ENCODE peak calls at places on chromosomes 16 and 17, in four cellular contexts. D, Z, R and G are unnamed samples.
A peak's percentile ranks its signal among the peaks of the same experiment; 100 is the strongest.

GRCh38 chr17:43801844-43802243 is 21.6 kb downstream of the CFAP97D1 start:
- DNase-seq in Z (no peak), D (no peak), R (no peak), G (no peak)

GRCh38 chr16:70276392-70276791 is 12.9 kb downstream of the AARS1 start:
- DNase-seq in D (no peak), Z (no peak), R (no peak), G (no peak)

GRCh38 chr17:50051082-50051576 is 4.8 kb upstream of the ITGA3 start:
- DNase-seq in R (no peak), Z (no peak), D (peak; percentile 100), G (peak; percentile 56)

GRCh38 chr17:17525956-17526355 is 29.8 kb upstream of the RASD1 start:
- DNase-seq in D (no peak), Z (no peak), R (no peak), G (no peak)

GRCh38 chr17:10226930-10227695 is 28.7 kb upstream of the GAS7 start:
- DNase-seq in D (peak; percentile 32), Z (no peak), R (no peak), G (peak; percentile 87)

GRCh38 chr17:50361561-50362480 is 11.2 kb downstream of the MRPL27 start:
- DNase-seq in D (peak; percentile 58), R (peak; percentile 12), Z (peak; percentile 91), G (no peak)

GRCh38 chr17:18129041-18129502 is 20.5 kb downstream of the MYO15A start:
- DNase-seq in Z (no peak), D (peak; percentile 46), R (no peak), G (no peak)

GRCh38 chr16:768428-768827 is 7.9 kb downstream of the MSLN start:
- DNase-seq in Z (no peak), D (no peak), R (no peak), G (no peak)

GRCh38 chr17:261640-262039 is 80.2 kb upstream of the DOC2B start:
- DNase-seq in Z (no peak), R (no peak), D (no peak), G (peak; percentile 15)

GRCh38 chr16:70437582-70438324 is 1.1 kb downstream of the ST3GAL2 start:
- DNase-seq in Z (peak; percentile 10), D (peak; percentile 34), R (no peak), G (no peak)

GRCh38 chr17:62925267-62925836 is 40.7 kb upstream of the TANC2 start:
- DNase-seq in D (peak; percentile 40), Z (no peak), R (no peak), G (no peak)

GRCh38 chr16:82639666-82640336 is 13.0 kb downstream of the CDH13 start:
- DNase-seq in D (peak; percentile 80), R (no peak), Z (no peak), G (no peak)

GRCh38 chr16:4323845-4324478 is 8.1 kb downstream of the GLIS2 start:
- DNase-seq in Z (no peak), D (no peak), R (no peak), G (no peak)

GRCh38 chr16:29148867-29149272 is 164.0 kb downstream of the LAT start:
- DNase-seq in D (no peak), R (peak; percentile 39), Z (no peak), G (peak; percentile 94)

GRCh38 chr17:33701910-33702309 is 408.8 kb upstream of the ASIC2 start:
- DNase-seq in Z (no peak), R (no peak), D (no peak), G (no peak)